ENCODE peak calls at places on chromosomes 6 and 20, in five cellular contexts. G is heart left ventricle, C is gastrocnemius medialis, T is suprapubic skin, K is Peyer's patch. I is an unnamed sample. For H3K4me1, the result is how much of the 10 kb centered on the place peaks cover.

GRCh38 chr6:87151786-87152527 is 3.4 kb upstream of the ZNF292 start:
- DNase-seq in G (peak), C (peak), T (peak), K (peak), I (peak)

GRCh38 chr6:3601570-3601969 is 144.7 kb upstream of the SLC22A23 start:
- DNase-seq in G (no peak), C (no peak), T (no peak), K (no peak), I (no peak)

GRCh38 chr20:32034581-32035397 is 17.3 kb upstream of the HCK start:
- DNase-seq in G (no peak), C (no peak), T (no peak), K (no peak), I (peak)

GRCh38 chr20:23971320-23971719 is 17.3 kb downstream of the GGTLC1 start:
- DNase-seq in G (no peak), C (no peak), T (no peak), K (no peak), I (no peak)

GRCh38 chr20:14861028-14861699 is 523.8 kb upstream of the FLRT3 start:
- DNase-seq in G (no peak), C (no peak), T (no peak), K (no peak), I (no peak)

GRCh38 chr20:37458761-37459160 is 62.3 kb upstream of the NNAT start:
- DNase-seq in G (no peak), C (no peak), T (no peak), K (no peak), I (no peak)

GRCh38 chr6:150573041-150573681 is 26.5 kb upstream of the PLEKHG1 start:
- DNase-seq in G (peak), C (no peak), T (no peak), K (peak), I (no peak)

GRCh38 chr6:27814665-27815424 is 97.4 kb downstream of the OR2B2 start:
- DNase-seq in G (peak), C (peak), T (no peak), K (peak), I (peak)

GRCh38 chr6:99369533-99369932 is 20.1 kb upstream of the FAXC start:
- DNase-seq in G (no peak), C (no peak), T (no peak), K (no peak), I (no peak)
- H3K4me1 ChIP-seq in G (under half), C (under half), T (under half), K (under half), I (under half)

DNA sequence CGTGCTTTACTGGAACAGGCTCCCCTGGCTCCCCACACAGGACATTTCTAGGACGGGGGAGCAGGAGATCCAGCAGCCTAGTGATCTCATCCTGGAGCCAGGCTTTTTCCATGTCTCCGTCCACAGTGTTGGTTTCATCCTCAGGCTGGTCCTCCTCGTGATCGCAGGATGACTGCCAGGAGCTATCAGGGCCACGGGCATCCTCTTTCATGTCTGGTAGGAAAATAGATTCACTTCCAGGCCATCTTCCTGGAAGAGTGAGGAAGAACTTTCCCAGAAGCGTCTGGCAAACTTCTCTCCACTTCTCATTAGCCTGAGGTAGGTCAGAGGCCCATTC is 15.4 kb upstream of the SLC9A8 start:
- DNase-seq in G (no peak), C (peak), T (no peak), K (peak), I (no peak)
- TF ChIP-seq POLR2A in G (no peak), C (no peak), T (no peak), K (no peak), I (no peak)

GRCh38 chr6:5220436-5220835 is 40.3 kb downstream of the LYRM4 start:
- DNase-seq in G (no peak), C (no peak), T (no peak), K (no peak), I (no peak)

GRCh38 chr6:5219292-5219691 is 41.5 kb downstream of the LYRM4 start:
- DNase-seq in G (no peak), C (no peak), T (no peak), K (no peak), I (no peak)

DNA sequence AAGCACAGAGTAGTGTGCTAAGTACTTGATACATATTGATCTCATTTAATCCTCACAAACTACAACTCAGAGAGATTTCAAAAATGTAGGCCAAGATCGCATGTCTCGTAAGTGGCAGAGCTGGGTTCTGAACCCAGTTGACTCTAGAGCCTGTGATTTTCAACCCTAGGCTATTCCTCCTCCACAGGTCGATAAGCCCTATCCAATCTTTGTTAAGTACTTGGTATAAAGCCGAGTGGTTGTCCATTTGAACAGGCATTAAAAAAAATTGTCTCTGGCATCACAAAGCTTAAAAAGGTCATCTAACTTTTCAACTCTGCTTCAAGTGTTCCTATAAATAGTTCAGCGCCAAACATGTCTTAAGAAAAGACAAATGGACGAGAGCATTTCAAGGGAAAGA is 37.4 kb downstream of the LYRM4 start:
- DNase-seq in G (no peak), C (no peak), T (no peak), K (no peak), I (no peak)
- H3K27ac ChIP-seq in G (no peak), C (no peak), T (no peak), K (no peak), I (no peak)

DNA sequence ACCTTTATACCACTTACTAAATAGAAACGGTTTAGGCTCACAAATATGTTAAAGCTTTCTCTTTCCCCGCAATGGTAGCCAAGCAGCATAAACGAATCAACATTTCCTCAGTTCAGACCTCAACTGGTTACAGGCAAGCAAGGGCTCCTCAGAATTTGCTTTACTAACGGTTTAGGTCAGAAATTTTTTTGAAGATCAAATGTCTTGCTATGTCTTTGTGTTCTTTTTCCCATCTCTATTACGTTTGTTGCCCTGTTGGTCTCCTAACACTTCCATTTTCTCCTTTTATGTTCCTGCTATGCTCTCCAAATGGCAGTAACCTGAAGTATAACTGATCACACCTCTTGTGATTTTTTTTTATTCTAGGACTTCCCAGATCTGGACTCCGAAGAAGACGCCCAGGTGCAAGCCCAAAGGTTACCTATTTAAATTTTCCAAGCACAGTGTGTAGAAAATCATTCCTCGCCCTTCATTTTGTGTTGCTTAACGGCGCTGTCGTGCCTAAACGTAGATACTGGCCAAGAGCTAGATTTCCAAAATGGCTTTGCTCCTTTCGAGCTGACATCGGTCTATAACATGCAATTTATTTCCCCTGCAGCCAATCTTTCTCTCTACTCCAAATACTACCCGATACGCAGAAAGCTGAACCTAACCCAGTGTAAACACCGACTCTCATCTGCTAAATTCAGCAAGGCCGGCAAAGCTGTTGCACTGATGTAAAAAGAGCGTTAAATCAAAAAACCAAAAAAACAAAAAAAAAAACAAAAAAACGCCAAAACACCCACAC is 664 bp upstream of the ASF1A start:
- DNase-seq in G (peak), C (peak), T (peak), K (no peak), I (peak)
- H3K4me1 ChIP-seq in G (under half), C (under half), T (under half), K (under half), I (under half)

GRCh38 chr20:50601511-50602431 is 89.6 kb downstream of the RIPOR3 start:
- DNase-seq in G (no peak), C (no peak), T (no peak), K (no peak), I (no peak)
- TF ChIP-seq POLR2A in G (no peak), C (no peak), T (no peak), K (no peak), I (no peak)

DNA sequence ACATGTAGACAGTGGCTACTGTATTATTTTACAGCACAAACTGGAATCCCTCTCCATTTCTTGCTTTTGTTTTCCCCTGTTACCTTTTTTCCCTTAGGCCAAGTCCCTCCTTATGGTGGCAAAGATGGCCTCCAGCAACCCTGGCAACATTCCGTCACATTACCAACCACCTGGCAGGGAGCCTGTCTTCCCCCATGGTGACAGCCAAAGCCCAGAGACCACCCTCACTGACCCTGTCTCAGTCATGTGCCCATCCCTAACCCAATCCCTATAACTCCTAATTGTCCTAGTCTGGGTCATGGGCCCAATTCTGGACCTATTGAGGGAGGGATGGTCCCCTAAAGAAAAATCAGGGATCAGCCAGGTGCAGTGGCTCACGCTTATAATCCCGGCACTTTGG is 27.6 kb downstream of the PARD6B start:
- DNase-seq in G (no peak), C (no peak), T (no peak), K (no peak), I (no peak)
- H3K27ac ChIP-seq in G (no peak), C (no peak), T (no peak), K (no peak), I (no peak)